ENCODE peak calls at places on chromosomes 13 and 19, in ten cellular contexts. V is heart left ventricle, L is progenitor cell of endocrine pancreas, Y is endothelial cell of umbilical vein, U is HCT116, C is astrocyte of the spinal cord, D is GM23338, I is chondrocyte, N is HL-60, R is cardiac fibroblast. S is an unnamed sample.
A peak's percentile ranks its signal among the peaks of the same experiment; 100 is the strongest.

GRCh38 chr19:48614436-48615144 is at the start of gene FAM83E:
- DNase-seq in L (no peak), D (peak; percentile 83), V (no peak), I (no peak), C (no peak), U (no peak), N (no peak), Y (no peak), R (no peak), S (no peak)

GRCh38 chr13:36453518-36453917 is 21.2 kb downstream of the CCNA1 start:
- DNase-seq in I (no peak), D (peak; percentile 64), C (peak; percentile 32), N (peak; percentile 39), U (no peak), Y (peak; percentile 49), R (no peak), L (no peak), V (no peak), S (no peak)

GRCh38 chr19:11195169-11195568 is 2.2 kb downstream of the KANK2 start:
- DNase-seq in C (no peak), Y (no peak), L (no peak), I (no peak), V (no peak), U (no peak), R (peak; percentile 35), D (no peak), N (no peak), S (no peak)

GRCh38 chr13:100269837-100270236 is 180.9 kb downstream of the PCCA start:
- DNase-seq in N (no peak), R (peak; percentile 96), V (peak; percentile 81), D (no peak), Y (peak; percentile 93), I (no peak), U (no peak), C (peak; percentile 83), L (no peak), S (no peak)

GRCh38 chr19:14096272-14096992 is 5.9 kb upstream of the SAMD1 start:
- DNase-seq in U (no peak), N (no peak), V (no peak), R (no peak), Y (no peak), I (no peak), D (peak; percentile 61), C (no peak), L (no peak), S (no peak)

GRCh38 chr13:74761794-74762193 is 627.6 kb upstream of the KLF12 start:
- DNase-seq in R (peak; percentile 84), D (peak; percentile 6), U (no peak), C (peak; percentile 83), L (no peak), Y (no peak), V (no peak), N (no peak), I (no peak), S (no peak)

GRCh38 chr19:1315470-1316166 is 29.9 kb downstream of the EFNA2 start:
- DNase-seq in I (no peak), N (peak; percentile 54), C (peak; percentile 33), U (peak; percentile 18), R (peak; percentile 59), V (peak; percentile 77), D (peak; percentile 78), Y (peak; percentile 31), L (peak; percentile 33), S (peak; percentile 70)

GRCh38 chr13:106314417-106314816 is 221.0 kb downstream of the EFNB2 start:
- DNase-seq in I (no peak), U (no peak), V (no peak), R (no peak), L (no peak), N (no peak), D (peak; percentile 28), C (no peak), Y (no peak), S (no peak)

GRCh38 chr13:74770361-74770760 is 636.2 kb upstream of the KLF12 start:
- DNase-seq in D (no peak), L (no peak), U (no peak), I (no peak), Y (no peak), N (no peak), C (peak; percentile 87), V (no peak), R (peak; percentile 92), S (no peak)

GRCh38 chr19:41821003-41821735 is 23.3 kb downstream of the LYPD4 start:
- DNase-seq in C (no peak), N (peak; percentile 74), L (no peak), Y (peak; percentile 53), R (peak; percentile 26), V (no peak), D (peak; percentile 90), I (peak; percentile 44), U (peak; percentile 57), S (peak; percentile 22)

GRCh38 chr19:41904118-41904870 is 21.3 kb downstream of the ARHGEF1 start:
- DNase-seq in L (peak; percentile 45), N (no peak), Y (no peak), C (no peak), V (no peak), D (no peak), I (peak; percentile 92), R (no peak), U (no peak), S (no peak)

GRCh38 chr19:19751846-19752245 is 18.9 kb upstream of the ZNF14 start:
- DNase-seq in N (no peak), Y (no peak), R (no peak), L (no peak), V (no peak), I (no peak), U (no peak), C (no peak), D (no peak), S (no peak)

GRCh38 chr13:20824762-20825161 is 51.0 kb upstream of the EEF1AKMT1 start:
- DNase-seq in Y (no peak), L (no peak), N (no peak), I (no peak), U (no peak), D (peak; percentile 7), C (peak; percentile 38), R (no peak), V (no peak), S (no peak)

GRCh38 chr13:21012841-21013681 is 48.3 kb downstream of the LATS2 start:
- DNase-seq in N (no peak), C (no peak), L (no peak), I (peak; percentile 28), V (no peak), D (no peak), Y (peak; percentile 62), R (peak; percentile 62), U (no peak), S (no peak)

GRCh38 chr13:106095919-106096318 is 439.5 kb downstream of the EFNB2 start:
- DNase-seq in L (no peak), D (no peak), I (no peak), V (no peak), N (no peak), C (no peak), U (no peak), R (no peak), Y (no peak), S (no peak)

GRCh38 chr19:45492627-45493470 is 4.0 kb downstream of the RTN2 start:
- DNase-seq in Y (peak; percentile 60), R (peak; percentile 89), N (no peak), D (peak; percentile 91), I (no peak), U (peak; percentile 72), V (peak; percentile 78), L (no peak), C (peak; percentile 63), S (peak; percentile 61)

GRCh38 chr19:33402421-33403220 is 29.1 kb downstream of the CEBPG start:
- DNase-seq in R (no peak), I (peak; percentile 81), C (no peak), L (no peak), Y (no peak), D (no peak), V (peak; percentile 57), U (no peak), N (peak; percentile 62), S (peak; percentile 3)
- TF ChIP-seq CTCF in R (no peak), I (peak; percentile 19), C (no peak), L (no peak), Y (no peak), D (peak; percentile 23), V (no peak), U (peak; percentile 62), N (no peak), S (no peak)

GRCh38 chr19:15812059-15812722 is 3.3 kb downstream of the OR10H1 start:
- DNase-seq in Y (no peak), R (no peak), N (peak; percentile 43), I (no peak), L (no peak), U (peak; percentile 72), D (no peak), V (no peak), C (no peak), S (no peak)
- TF ChIP-seq CTCF in Y (no peak), R (no peak), N (peak; percentile 14), I (no peak), L (no peak), U (peak; percentile 81), D (no peak), V (no peak), C (no peak), S (no peak)

GRCh38 chr19:18292460-18292809 is 11.0 kb upstream of the JUND start:
- DNase-seq in C (no peak), V (no peak), N (peak; percentile 54), I (no peak), D (peak; percentile 70), Y (peak; percentile 53), R (no peak), L (no peak), U (no peak), S (no peak)
- TF ChIP-seq CTCF in C (no peak), V (no peak), N (no peak), I (no peak), D (no peak), Y (no peak), R (no peak), L (no peak), U (no peak), S (no peak)

GRCh38 chr13:32415019-32415418 is 12.9 kb downstream of the N4BP2L1 start:
- DNase-seq in C (no peak), V (no peak), R (peak; percentile 26), I (no peak), L (no peak), D (peak; percentile 82), Y (no peak), U (peak; percentile 18), N (peak; percentile 47), S (no peak)
- TF ChIP-seq CTCF in C (peak; percentile 68), V (no peak), R (peak; percentile 82), I (peak; percentile 69), L (peak; percentile 51), D (peak; percentile 76), Y (peak; percentile 58), U (no peak), N (peak; percentile 42), S (peak; percentile 50)

S was measured in nephron progenitor cell.